ENCODE peak calls at places on chromosomes 5 and 9, in four cellular contexts. C, T, A and R are unnamed samples.

GRCh38 chr9:134663753-134664415 is 22.3 kb downstream of the COL5A1 start:
- DNase-seq in C (peak; percentile 40), T (no peak), A (no peak), R (no peak)

GRCh38 chr5:40960027-40960426 is 50.7 kb downstream of the C7 start:
- DNase-seq in C (no peak), T (no peak), A (no peak), R (no peak)

GRCh38 chr5:137834498-137834897 is 33.2 kb upstream of the MYOT start:
- DNase-seq in C (no peak), T (no peak), A (no peak), R (no peak)

GRCh38 chr5:10126900-10127299 is 122.8 kb downstream of the ATPSCKMT start:
- DNase-seq in C (no peak), T (no peak), A (no peak), R (no peak)

GRCh38 chr5:141402553-141403328 is at the start of gene PCDHGA9:
- DNase-seq in C (no peak), T (peak; percentile 53), A (no peak), R (no peak)

GRCh38 chr9:6054280-6055099 is 39.1 kb upstream of the RANBP6 start:
- DNase-seq in C (no peak), T (peak; percentile 52), A (peak; percentile 64), R (no peak)

GRCh38 chr9:70829591-70830265 is 291.7 kb downstream of the TRPM3 start:
- DNase-seq in C (no peak), T (no peak), A (no peak), R (no peak)

GRCh38 chr5:2779459-2779858 is 28.0 kb upstream of the IRX2 start:
- DNase-seq in C (no peak), T (no peak), A (no peak), R (no peak)

GRCh38 chr9:113636693-113637092 is 173.2 kb downstream of the RGS3 start:
- DNase-seq in C (peak; percentile 5), T (no peak), A (no peak), R (no peak)

GRCh38 chr5:19067741-19068140 is 920.3 kb downstream of the CDH18 start:
- DNase-seq in C (no peak), T (no peak), A (no peak), R (no peak)

GRCh38 chr5:113256671-113257452 is 177.9 kb downstream of the TSSK1B start:
- DNase-seq in C (no peak), T (no peak), A (no peak), R (no peak)

GRCh38 chr9:81613002-81613750 is 76.2 kb downstream of the TLE1 start:
- DNase-seq in C (no peak), T (peak; percentile 89), A (peak; percentile 47), R (no peak)

GRCh38 chr5:168529361-168530234 is 493 bp downstream of the FBLL1 start:
- DNase-seq in C (no peak), T (peak; percentile 80), A (no peak), R (no peak)

GRCh38 chr5:159017787-159018186 is 81.9 kb downstream of the EBF1 start:
- DNase-seq in C (no peak), T (peak; percentile 43), A (no peak), R (peak; percentile 80)

GRCh38 chr5:39896104-39896503 is 471.3 kb upstream of the DAB2 start:
- DNase-seq in C (no peak), T (no peak), A (no peak), R (no peak)

GRCh38 chr5:7897014-7897600 is 28.2 kb downstream of the MTRR start:
- DNase-seq in C (no peak), T (peak; percentile 27), A (peak; percentile 11), R (no peak)

GRCh38 chr9:98222885-98223640 is 30.6 kb upstream of the CORO2A start:
- DNase-seq in C (no peak), T (no peak), A (no peak), R (peak; percentile 90)

GRCh38 chr9:89605181-89606048 is 603 bp downstream of the GADD45G start:
- DNase-seq in C (peak; percentile 89), T (peak; percentile 72), A (peak; percentile 65), R (no peak)

GRCh38 chr9:34599546-34599945 is 10.0 kb upstream of the CNTFR start:
- DNase-seq in C (no peak), T (peak; percentile 60), A (no peak), R (no peak)

GRCh38 chr9:115740986-115741385 is 412.6 kb upstream of the PAPPA start:
- DNase-seq in C (no peak), T (no peak), A (no peak), R (no peak)

GRCh38 chr5:73118331-73119011 is 1.9 kb upstream of the TMEM171 start:
- DNase-seq in C (no peak), T (peak; percentile 64), A (peak; percentile 74), R (no peak)

GRCh38 chr5:114099161-114099560 is 262.7 kb upstream of the KCNN2 start:
- DNase-seq in C (no peak), T (no peak), A (no peak), R (no peak)

GRCh38 chr5:176521699-176522263 is 15.4 kb downstream of the RNF44 start:
- DNase-seq in C (no peak), T (no peak), A (no peak), R (no peak)

GRCh38 chr9:79847074-79847473 is 275.3 kb downstream of the TLE4 start:
- DNase-seq in C (no peak), T (no peak), A (no peak), R (no peak)

GRCh38 chr9:133849076-133849670 is 111.0 kb upstream of the SARDH start:
- DNase-seq in C (no peak), T (no peak), A (no peak), R (no peak)

GRCh38 chr5:39137391-39138181 is 63.4 kb upstream of the RICTOR start:
- DNase-seq in C (no peak), T (no peak), A (no peak), R (no peak)

GRCh38 chr9:134391319-134392231 is 65.3 kb downstream of the RXRA start:
- DNase-seq in C (no peak), T (no peak), A (peak; percentile 54), R (no peak)

GRCh38 chr9:16869140-16869903 is 1.1 kb downstream of the BNC2 start:
- DNase-seq in C (no peak), T (no peak), A (peak; percentile 24), R (no peak)

GRCh38 chr5:137091473-137091872 is 407.7 kb downstream of the SPOCK1 start:
- DNase-seq in C (no peak), T (no peak), A (no peak), R (no peak)

GRCh38 chr9:133855802-133856592 is 117.8 kb upstream of the SARDH start:
- DNase-seq in C (peak; percentile 74), T (no peak), A (peak; percentile 87), R (no peak)

DNA sequence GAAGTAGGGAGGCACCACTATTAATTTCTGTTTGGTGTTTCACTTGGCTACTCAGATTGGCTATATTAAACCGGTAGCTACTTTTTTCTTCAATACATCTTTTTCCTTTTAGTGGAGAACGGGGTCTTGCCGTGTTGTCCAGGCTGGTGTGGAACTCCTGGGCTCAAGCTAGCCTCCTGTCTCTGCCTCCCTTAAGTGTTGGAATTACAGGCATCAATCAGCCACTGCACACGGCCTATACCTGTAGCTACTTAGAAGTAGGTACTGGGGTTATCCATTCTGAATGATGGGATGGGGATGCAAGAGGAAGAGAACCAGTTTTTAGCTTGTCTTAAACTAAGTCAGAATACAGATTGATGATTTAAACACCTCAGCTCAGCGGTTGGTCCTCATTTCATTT is 1.7 kb downstream of the UBE2D2 start:
- DNase-seq in C (no peak), T (no peak), A (no peak), R (no peak)
- H3K4me1 ChIP-seq in C (peaks cover 43% of the 10 kb centered on the region), T (peaks cover 11% of the 10 kb centered on the region), A (peaks cover 57% of the 10 kb centered on the region), R (peaks cover 14% of the 10 kb centered on the region)

GRCh38 chr9:128733256-128733655 is 9.3 kb upstream of the ZDHHC12 start:
- DNase-seq in C (peak; percentile 78), T (peak; percentile 82), A (peak; percentile 78), R (peak; percentile 68)
- TF ChIP-seq CTCF in C (peak; percentile 56), T (peak; percentile 68), A (peak; percentile 55), R (peak; percentile 90)

GRCh38 chr5:171336486-171337206 is 27.6 kb downstream of the TLX3 start:
- DNase-seq in C (no peak), T (no peak), A (peak; percentile 20), R (no peak)
- H3K4me3 ChIP-seq in C (peak overlapping the region; percentile 43), T (no peak overlapping the region), A (peak overlapping the region; percentile 8), R (peak overlapping the region; percentile 40)

GRCh38 chr5:1127991-1128785 is 16.3 kb upstream of the SLC12A7 start:
- DNase-seq in C (no peak), T (no peak), A (no peak), R (no peak)
- H3K4me1 ChIP-seq in C (peaks cover 24% of the 10 kb centered on the region), T (peaks cover 19% of the 10 kb centered on the region), A (peaks cover 49% of the 10 kb centered on the region), R (peaks cover 10% of the 10 kb centered on the region)

DNA sequence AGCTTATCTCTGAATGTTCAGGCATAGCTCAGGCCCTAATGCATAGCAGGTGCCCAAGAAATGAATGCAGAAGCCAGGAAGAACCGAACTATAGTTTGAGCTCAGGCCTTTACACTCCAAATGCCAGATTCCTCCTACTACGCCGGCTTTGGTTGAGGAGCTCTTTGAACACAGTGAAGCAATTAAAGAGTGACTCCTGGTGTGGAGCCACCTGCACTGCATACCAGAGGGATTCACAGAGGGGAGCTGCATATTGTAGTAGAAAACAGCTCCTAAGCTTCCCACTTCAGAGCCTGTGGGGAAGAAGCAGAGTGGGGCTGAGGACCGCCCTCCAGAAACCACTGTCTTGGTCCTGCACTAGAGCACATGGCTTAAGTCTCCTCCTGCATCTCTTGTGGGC is 14.5 kb upstream of the KCNMB1 start:
- DNase-seq in C (no peak), T (no peak), A (no peak), R (no peak)
- TF ChIP-seq CTCF in C (no peak), T (no peak), A (no peak), R (no peak)

GRCh38 chr5:77080905-77081304 is 6.2 kb downstream of the ZBED3 start:
- DNase-seq in C (no peak), T (no peak), A (no peak), R (no peak)

GRCh38 chr5:77073667-77074066 is 13.4 kb downstream of the ZBED3 start:
- DNase-seq in C (no peak), T (no peak), A (no peak), R (no peak)

GRCh38 chr5:77074745-77075144 is 12.3 kb downstream of the ZBED3 start:
- DNase-seq in C (no peak), T (no peak), A (no peak), R (no peak)

GRCh38 chr5:77077821-77078176 is 9.3 kb downstream of the ZBED3 start:
- DNase-seq in C (no peak), T (no peak), A (no peak), R (no peak)

GRCh38 chr5:77076961-77077820 is 9.9 kb downstream of the ZBED3 start:
- DNase-seq in C (peak; percentile 84), T (peak; percentile 94), A (peak; percentile 65), R (no peak)
- H3K4me3 ChIP-seq in C (peak overlapping the region; percentile 38), T (peak overlapping the region; percentile 52), A (peak overlapping the region; percentile 48), R (peak overlapping the region; percentile 42)